ENCODE peak calls at places on chromosome 14, in nine cellular contexts. B, E, L, A, D, Y, S, O and G are unnamed samples.

GRCh38 chr14:53865716-53866115 is 90.9 kb downstream of the BMP4 start:
- DNase-seq in B (no peak), E (no peak), A (no peak), D (no peak), O (no peak), S (no peak), Y (no peak), L (no peak), G (no peak)

GRCh38 chr14:61570961-61571299 is 124.4 kb upstream of the HIF1A start:
- DNase-seq in A (no peak), Y (no peak), S (no peak), L (no peak), E (no peak), B (no peak), O (no peak), D (no peak), G (no peak)

GRCh38 chr14:35416108-35416750 is 11.7 kb upstream of the NFKBIA start:
- DNase-seq in L (no peak), B (no peak), Y (no peak), S (peak; percentile 34), O (no peak), A (no peak), D (no peak), E (no peak), G (no peak)

GRCh38 chr14:54942913-54943312 is 40.3 kb upstream of the GCH1 start:
- DNase-seq in S (no peak), L (no peak), B (no peak), Y (no peak), A (no peak), E (no peak), O (no peak), D (no peak), G (no peak)

GRCh38 chr14:54175298-54175942 is 218.8 kb upstream of the BMP4 start:
- DNase-seq in B (peak; percentile 46), O (peak; percentile 73), E (peak; percentile 47), L (peak; percentile 75), S (peak; percentile 67), D (peak; percentile 74), A (peak; percentile 54), Y (no peak), G (no peak)

GRCh38 chr14:96059519-96060135 is 20.5 kb downstream of the C14orf132 start:
- DNase-seq in Y (peak; percentile 46), E (no peak), L (no peak), O (no peak), D (no peak), S (no peak), B (no peak), A (no peak), G (no peak)

GRCh38 chr14:54698501-54698900 is 131.6 kb downstream of the SAMD4A start:
- DNase-seq in Y (no peak), L (no peak), E (no peak), S (no peak), O (no peak), D (no peak), A (no peak), B (no peak), G (no peak)

GRCh38 chr14:25006961-25007795 is 42.8 kb downstream of the STXBP6 start:
- DNase-seq in S (no peak), D (no peak), E (no peak), Y (no peak), B (no peak), O (no peak), A (no peak), L (peak; percentile 72), G (no peak)

GRCh38 chr14:89957791-89958190 is 2.1 kb downstream of the TDP1 start:
- DNase-seq in Y (no peak), D (no peak), L (no peak), B (no peak), A (no peak), O (no peak), S (no peak), E (no peak), G (no peak)

GRCh38 chr14:102510616-102511520 is 1.3 kb upstream of the ANKRD9 start:
- DNase-seq in A (no peak), E (no peak), L (peak; percentile 49), O (peak; percentile 64), D (peak; percentile 76), Y (peak; percentile 70), S (peak; percentile 92), B (no peak), G (peak; percentile 84)

GRCh38 chr14:97978336-97978735 is 1181.2 kb downstream of the VRK1 start:
- DNase-seq in O (peak; percentile 89), S (peak; percentile 78), E (peak; percentile 46), L (peak; percentile 42), A (peak; percentile 56), D (peak; percentile 69), B (peak; percentile 73), Y (peak; percentile 88), G (peak; percentile 84)

GRCh38 chr14:87261621-87262020 is 731.4 kb downstream of the GALC start:
- DNase-seq in B (no peak), O (no peak), D (no peak), A (no peak), S (no peak), L (no peak), E (no peak), Y (no peak), G (no peak)

GRCh38 chr14:52377940-52378339 is 63.8 kb downstream of the PTGER2 start:
- DNase-seq in Y (no peak), A (no peak), O (no peak), D (no peak), E (no peak), L (no peak), B (no peak), S (no peak), G (no peak)

GRCh38 chr14:35696575-35696974 is 112.5 kb downstream of the RALGAPA1 start:
- DNase-seq in E (no peak), Y (no peak), D (no peak), L (no peak), O (no peak), A (no peak), S (no peak), B (no peak), G (no peak)

GRCh38 chr14:26917086-26917485 is 319.3 kb upstream of the NOVA1 start:
- DNase-seq in Y (no peak), D (no peak), A (peak; percentile 1), O (no peak), L (peak; percentile 6), B (no peak), E (no peak), S (no peak), G (no peak)
- TF ChIP-seq EP300 in Y (no peak), D (no peak), A (no peak), O (no peak), L (no peak), B (no peak), E (peak; percentile 92), S (no peak), G (no peak)

DNA sequence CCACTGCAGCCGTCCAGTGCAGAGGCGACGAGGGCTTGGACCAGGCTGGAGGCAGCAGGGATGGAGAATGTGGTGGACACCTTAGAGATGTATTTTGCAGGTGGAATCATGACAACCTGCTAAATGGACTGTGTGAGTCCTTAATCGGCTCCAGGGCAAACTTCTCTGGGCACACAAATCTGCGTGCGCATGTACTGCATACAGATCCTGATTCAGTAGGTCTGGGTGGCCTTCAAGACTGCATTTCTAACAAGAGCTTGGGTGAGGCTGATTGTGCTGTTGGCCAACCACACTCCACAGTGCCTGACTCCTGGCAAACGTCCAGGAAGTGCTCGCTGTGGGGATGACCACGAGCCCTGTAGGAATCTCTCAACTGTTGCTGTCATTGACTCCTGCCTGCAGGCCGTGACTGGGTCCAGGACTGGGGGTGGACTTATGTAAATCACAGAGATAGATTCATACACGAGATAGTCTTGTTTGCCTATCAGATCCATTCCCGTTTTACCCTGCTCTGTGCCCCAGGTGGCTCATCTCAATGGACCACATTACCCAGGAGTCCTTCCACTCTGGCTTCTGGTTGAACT is 27.2 kb downstream of the JDP2 start:
- DNase-seq in A (peak; percentile 50), Y (peak; percentile 84), O (peak; percentile 89), L (peak; percentile 31), D (peak; percentile 65), B (peak; percentile 78), S (peak; percentile 53), E (peak; percentile 65), G (peak; percentile 76)
- TF ChIP-seq EP300 in A (no peak), Y (no peak), O (no peak), L (no peak), D (no peak), B (no peak), S (no peak), E (peak; percentile 38), G (no peak)

DNA sequence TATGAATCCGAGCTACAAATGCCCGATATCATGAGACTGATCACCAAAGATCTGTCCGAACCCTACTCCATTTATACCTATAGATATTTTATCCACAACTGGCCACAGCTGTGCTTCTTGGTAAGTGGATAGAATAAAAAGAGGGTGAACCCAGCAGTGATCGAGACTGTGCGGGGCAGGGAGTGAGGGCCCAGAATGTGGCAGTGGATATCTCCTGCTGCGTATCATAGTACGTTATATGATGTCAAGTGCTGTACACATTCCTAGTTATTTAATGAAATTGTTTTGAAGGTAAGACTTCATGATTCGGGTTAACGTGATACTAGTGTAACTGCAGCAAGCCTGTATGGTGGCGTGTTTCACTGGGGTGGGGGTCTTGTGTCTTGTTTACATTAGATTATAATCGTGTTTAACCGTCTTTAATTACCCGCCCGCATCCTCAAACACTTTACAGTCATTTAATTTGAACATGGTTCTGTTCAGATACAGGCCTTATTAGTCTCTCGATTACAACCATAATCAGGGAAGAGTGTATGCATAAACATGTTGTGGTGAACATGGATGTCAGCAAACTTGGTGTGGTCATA is 1.3 kb downstream of the NAA30 start:
- DNase-seq in Y (no peak), B (no peak), D (no peak), A (peak; percentile 21), S (no peak), O (no peak), E (no peak), L (no peak), G (no peak)
- TF ChIP-seq EP300 in Y (no peak), B (no peak), D (no peak), A (no peak), S (no peak), O (no peak), E (no peak), L (no peak), G (no peak)

GRCh38 chr14:23297096-23297495 is 5.6 kb downstream of the PPP1R3E start:
- DNase-seq in Y (no peak), D (no peak), A (no peak), S (no peak), B (no peak), O (no peak), E (no peak), L (no peak), G (no peak)

GRCh38 chr14:23297878-23298277 is 4.8 kb downstream of the PPP1R3E start:
- DNase-seq in S (no peak), B (no peak), O (no peak), L (no peak), D (no peak), E (no peak), Y (no peak), A (no peak), G (no peak)

GRCh38 chr14:23294346-23294733 is 8.3 kb downstream of the PPP1R3E start:
- DNase-seq in L (no peak), B (no peak), S (no peak), D (no peak), E (no peak), O (no peak), A (no peak), Y (no peak), G (no peak)

GRCh38 chr14:23296012-23296777 is 6.5 kb downstream of the PPP1R3E start:
- DNase-seq in Y (no peak), A (no peak), L (no peak), S (no peak), O (no peak), E (no peak), B (no peak), D (no peak), G (no peak)

GRCh38 chr14:23294734-23295561 is 7.7 kb downstream of the PPP1R3E start:
- DNase-seq in E (no peak), S (peak; percentile 33), L (peak; percentile 55), Y (no peak), O (no peak), D (peak; percentile 50), A (peak; percentile 54), B (no peak), G (no peak)
- TF ChIP-seq EP300 in E (no peak), S (no peak), L (no peak), Y (no peak), O (no peak), D (no peak), A (peak; percentile 29), B (no peak), G (no peak)